ENCODE peak calls at places on chromosomes 11 and 22, in five cellular contexts. One of them, this sample, is unnamed.

GRCh38 chr11:115958089-115959000 is 454.1 kb upstream of the CADM1 start:
- DNase-seq in esophagus muscularis mucosa: no peak
- DNase-seq in breast epithelium: no peak
- DNase-seq in body of pancreas: no peak
- DNase-seq in ovary: no peak
- DNase-seq in this sample: no peak

GRCh38 chr11:14424096-14424495 is 65.1 kb upstream of the RRAS2 start:
- DNase-seq in body of pancreas: no peak
- DNase-seq in esophagus muscularis mucosa: no peak
- DNase-seq in ovary: no peak
- DNase-seq in breast epithelium: no peak
- DNase-seq in this sample: no peak

GRCh38 chr11:4541071-4541470 is 3.9 kb upstream of the OR52M1 start:
- DNase-seq in body of pancreas: no peak
- DNase-seq in breast epithelium: no peak
- DNase-seq in esophagus muscularis mucosa: no peak
- DNase-seq in ovary: no peak
- DNase-seq in this sample: no peak

GRCh38 chr11:12690663-12691062 is 16.4 kb downstream of the TEAD1 start:
- DNase-seq in body of pancreas: no peak
- DNase-seq in breast epithelium: no peak
- DNase-seq in ovary: no peak
- DNase-seq in esophagus muscularis mucosa: no peak
- DNase-seq in this sample: no peak

GRCh38 chr22:49193348-49193747 is 634.3 kb downstream of the BRD1 start:
- DNase-seq in ovary: no peak
- DNase-seq in breast epithelium: no peak
- DNase-seq in body of pancreas: no peak
- DNase-seq in esophagus muscularis mucosa: no peak
- DNase-seq in this sample: no peak

GRCh38 chr11:68684385-68685356 is at the start of gene GAL:
- DNase-seq in breast epithelium: no peak
- DNase-seq in esophagus muscularis mucosa: no peak
- DNase-seq in ovary: no peak
- DNase-seq in body of pancreas: no peak
- DNase-seq in this sample: no peak

GRCh38 chr22:22076937-22077703 is 94.5 kb upstream of the TOP3B start:
- DNase-seq in esophagus muscularis mucosa: no peak
- DNase-seq in breast epithelium: no peak
- DNase-seq in ovary: no peak
- DNase-seq in body of pancreas: no peak
- DNase-seq in this sample: no peak

GRCh38 chr11:100328626-100329340 is 358.3 kb upstream of the ARHGAP42 start:
- DNase-seq in esophagus muscularis mucosa: no peak
- DNase-seq in body of pancreas: no peak
- DNase-seq in breast epithelium: no peak
- DNase-seq in ovary: no peak
- DNase-seq in this sample: no peak

GRCh38 chr22:48353116-48353947 is 1474.3 kb downstream of the BRD1 start:
- DNase-seq in breast epithelium: no peak
- DNase-seq in esophagus muscularis mucosa: no peak
- DNase-seq in body of pancreas: no peak
- DNase-seq in ovary: no peak
- DNase-seq in this sample: no peak

GRCh38 chr11:57700425-57700824 is 11.6 kb downstream of the MED19 start:
- DNase-seq in esophagus muscularis mucosa: no peak
- DNase-seq in ovary: no peak
- DNase-seq in breast epithelium: no peak
- DNase-seq in body of pancreas: no peak
- DNase-seq in this sample: no peak

GRCh38 chr11:8049084-8049483 is 31.9 kb upstream of the TUB start:
- DNase-seq in body of pancreas: no peak
- DNase-seq in ovary: no peak
- DNase-seq in breast epithelium: no peak
- DNase-seq in esophagus muscularis mucosa: no peak
- DNase-seq in this sample: no peak

GRCh38 chr22:43521716-43522115 is 109.9 kb downstream of the MPPED1 start:
- DNase-seq in body of pancreas: no peak
- DNase-seq in esophagus muscularis mucosa: no peak
- DNase-seq in ovary: no peak
- DNase-seq in breast epithelium: no peak
- DNase-seq in this sample: no peak

GRCh38 chr22:22386602-22387385 is 121.7 kb downstream of the ZNF280B start:
- DNase-seq in esophagus muscularis mucosa: peak
- DNase-seq in breast epithelium: no peak
- DNase-seq in ovary: no peak
- DNase-seq in body of pancreas: no peak
- DNase-seq in this sample: no peak

GRCh38 chr11:65575568-65576231 is at the start of gene EHBP1L1:
- DNase-seq in body of pancreas: peak
- DNase-seq in ovary: peak
- DNase-seq in breast epithelium: no peak
- DNase-seq in esophagus muscularis mucosa: no peak
- DNase-seq in this sample: no peak

GRCh38 chr11:61475433-61475832 is 33.1 kb upstream of the LRRC10B start:
- DNase-seq in breast epithelium: no peak
- DNase-seq in ovary: no peak
- DNase-seq in body of pancreas: no peak
- DNase-seq in esophagus muscularis mucosa: no peak
- DNase-seq in this sample: no peak

GRCh38 chr22:22619765-22620414 is 24.5 kb upstream of the GGTLC2 start:
- DNase-seq in esophagus muscularis mucosa: no peak
- DNase-seq in breast epithelium: no peak
- DNase-seq in ovary: no peak
- DNase-seq in body of pancreas: no peak
- DNase-seq in this sample: no peak

GRCh38 chr22:47401976-47402770 is 639.7 kb downstream of the TBC1D22A start:
- DNase-seq in ovary: no peak
- DNase-seq in body of pancreas: no peak
- DNase-seq in breast epithelium: no peak
- DNase-seq in esophagus muscularis mucosa: no peak
- DNase-seq in this sample: no peak

GRCh38 chr11:124934862-124935547 is 842 bp downstream of the HEPACAM start:
- DNase-seq in esophagus muscularis mucosa: peak
- DNase-seq in body of pancreas: no peak
- DNase-seq in breast epithelium: no peak
- DNase-seq in ovary: no peak
- DNase-seq in this sample: peak

GRCh38 chr11:127288926-127289325 is 288.4 kb upstream of the KIRREL3 start:
- DNase-seq in breast epithelium: no peak
- DNase-seq in body of pancreas: no peak
- DNase-seq in esophagus muscularis mucosa: no peak
- DNase-seq in ovary: no peak
- DNase-seq in this sample: no peak

GRCh38 chr22:20591660-20592310 is 84.4 kb downstream of the MED15 start:
- DNase-seq in esophagus muscularis mucosa: no peak
- DNase-seq in breast epithelium: no peak
- DNase-seq in body of pancreas: no peak
- DNase-seq in ovary: no peak
- DNase-seq in this sample: no peak

DNA sequence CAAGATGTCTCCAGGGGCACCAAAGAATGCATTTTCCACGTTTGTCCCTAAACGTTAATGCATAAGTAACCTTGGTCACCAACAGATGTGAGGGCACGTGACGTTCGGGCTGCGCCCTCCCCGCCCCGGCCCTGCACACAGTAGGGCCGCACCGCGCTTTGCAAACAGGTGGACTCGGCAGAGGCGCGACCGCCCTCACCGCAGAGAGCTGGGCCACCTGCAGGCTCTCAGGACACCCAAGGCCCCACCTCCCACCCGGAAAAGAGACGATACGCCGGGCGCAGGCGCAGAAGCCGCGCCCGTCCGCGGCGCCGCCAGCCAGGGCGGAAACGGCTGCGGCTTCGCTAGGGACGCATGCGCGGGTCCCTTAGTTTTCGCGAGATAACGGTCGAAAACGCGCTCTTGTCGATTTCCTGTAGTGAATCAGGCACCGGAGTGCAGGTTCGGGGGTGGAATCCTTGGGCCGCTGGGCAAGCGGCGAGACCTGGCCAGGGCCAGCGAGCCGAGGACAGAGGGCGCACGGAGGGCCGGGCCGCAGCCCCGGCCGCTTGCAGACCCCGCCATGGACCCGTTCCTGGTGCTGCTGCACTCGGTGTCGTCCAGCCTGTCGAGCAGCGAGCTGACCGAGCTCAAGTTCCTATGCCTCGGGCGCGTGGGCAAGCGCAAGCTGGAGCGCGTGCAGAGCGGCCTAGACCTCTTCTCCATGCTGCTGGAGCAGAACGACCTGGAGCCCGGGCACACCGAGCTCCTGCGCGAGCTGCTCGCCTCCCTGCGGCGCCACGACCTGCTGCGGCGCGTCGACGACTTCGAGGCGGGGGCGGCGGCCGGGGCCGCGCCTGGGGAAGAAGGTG is at the start of gene FADD:
- DNase-seq in body of pancreas: peak
- DNase-seq in esophagus muscularis mucosa: peak
- DNase-seq in ovary: peak
- DNase-seq in breast epithelium: peak
- DNase-seq in this sample: peak
- TF ChIP-seq POLR2A in body of pancreas: peak
- TF ChIP-seq POLR2A in esophagus muscularis mucosa: peak
- TF ChIP-seq POLR2A in ovary: no peak
- TF ChIP-seq POLR2A in breast epithelium: peak
- TF ChIP-seq POLR2A in this sample: peak

DNA sequence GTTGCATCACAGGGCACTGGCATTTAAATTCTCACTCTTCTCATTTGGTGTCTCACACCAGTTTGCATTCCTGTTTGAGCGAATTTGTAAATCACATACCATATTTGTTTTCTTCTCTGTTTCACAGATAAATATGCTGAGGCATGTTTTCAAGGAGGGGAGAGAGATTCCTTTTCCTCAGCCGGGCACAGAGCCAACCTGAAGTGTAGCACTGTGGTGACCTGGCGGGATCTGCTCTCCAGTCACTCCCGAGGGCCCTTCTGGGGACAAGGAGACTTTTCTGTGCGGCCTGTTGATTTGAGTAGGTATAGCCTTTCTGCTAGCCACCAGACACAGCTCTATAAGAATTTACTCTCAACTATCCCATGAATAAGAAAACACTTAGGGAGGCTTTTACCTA is 63.5 kb upstream of the FDX1 start:
- DNase-seq in body of pancreas: peak
- DNase-seq in esophagus muscularis mucosa: no peak
- DNase-seq in breast epithelium: peak
- DNase-seq in ovary: peak
- DNase-seq in this sample: no peak
- TF ChIP-seq POLR2A in body of pancreas: no peak
- TF ChIP-seq POLR2A in esophagus muscularis mucosa: no peak
- TF ChIP-seq POLR2A in breast epithelium: no peak
- TF ChIP-seq POLR2A in ovary: no peak
- TF ChIP-seq POLR2A in this sample: no peak

GRCh38 chr22:35742342-35743100 is 24.8 kb downstream of the APOL5 start:
- DNase-seq in body of pancreas: no peak
- DNase-seq in esophagus muscularis mucosa: no peak
- DNase-seq in ovary: no peak
- DNase-seq in breast epithelium: no peak
- DNase-seq in this sample: peak
- TF ChIP-seq POLR2A in body of pancreas: no peak
- TF ChIP-seq POLR2A in esophagus muscularis mucosa: no peak
- TF ChIP-seq POLR2A in ovary: no peak
- TF ChIP-seq POLR2A in breast epithelium: no peak
- TF ChIP-seq POLR2A in this sample: no peak

GRCh38 chr11:47980093-47980906 is at the start of gene PTPRJ:
- DNase-seq in ovary: peak
- DNase-seq in breast epithelium: peak
- DNase-seq in body of pancreas: peak
- DNase-seq in esophagus muscularis mucosa: no peak
- DNase-seq in this sample: peak

GRCh38 chr11:47981667-47982404 is 1.5 kb downstream of the PTPRJ start:
- DNase-seq in breast epithelium: no peak
- DNase-seq in body of pancreas: no peak
- DNase-seq in ovary: no peak
- DNase-seq in esophagus muscularis mucosa: no peak
- DNase-seq in this sample: peak

GRCh38 chr11:47977651-47978050 is 2.7 kb upstream of the PTPRJ start:
- DNase-seq in body of pancreas: no peak
- DNase-seq in breast epithelium: no peak
- DNase-seq in esophagus muscularis mucosa: no peak
- DNase-seq in ovary: no peak
- DNase-seq in this sample: no peak

GRCh38 chr11:47980907-47981621 is 705 bp downstream of the PTPRJ start:
- DNase-seq in esophagus muscularis mucosa: no peak
- DNase-seq in body of pancreas: peak
- DNase-seq in breast epithelium: no peak
- DNase-seq in ovary: peak
- DNase-seq in this sample: no peak

DNA sequence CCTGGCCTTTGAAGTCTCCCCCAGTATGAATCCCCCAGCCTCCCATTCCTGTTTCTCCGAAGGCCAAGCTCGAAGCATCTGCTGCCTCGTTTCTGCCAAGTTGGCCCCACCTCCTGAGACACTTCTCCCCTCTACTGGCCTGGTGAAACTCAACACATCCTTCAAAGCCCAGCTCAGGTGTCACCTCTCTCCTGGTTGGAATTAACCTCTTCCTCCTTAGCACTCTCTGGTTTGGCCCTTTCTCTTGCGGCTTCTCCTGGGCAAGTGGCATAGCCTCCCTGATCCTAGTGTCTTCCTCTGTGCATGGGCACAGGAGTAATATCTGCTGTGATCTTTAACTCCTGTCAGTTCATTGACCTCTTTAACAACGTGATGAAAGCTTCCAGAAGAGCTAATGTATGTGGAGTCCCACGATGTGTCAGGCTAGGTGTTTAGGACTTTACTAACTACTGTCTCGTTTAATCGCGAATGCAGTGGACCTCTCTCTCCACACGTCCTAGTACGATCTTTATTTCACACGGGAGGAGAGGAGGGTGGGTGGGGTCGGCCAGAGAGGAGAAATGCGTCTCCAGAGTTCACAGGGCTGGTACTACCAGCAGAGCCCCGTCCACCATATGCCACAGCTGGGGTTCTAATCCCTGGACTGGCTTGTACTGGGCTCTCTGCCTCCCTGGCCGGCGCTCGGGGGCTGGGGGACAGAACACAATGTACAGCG is 824 bp upstream of the PTPRJ start:
- DNase-seq in breast epithelium: no peak
- DNase-seq in body of pancreas: peak
- DNase-seq in esophagus muscularis mucosa: no peak
- DNase-seq in ovary: no peak
- DNase-seq in this sample: no peak
- TF ChIP-seq POLR2A in breast epithelium: no peak
- TF ChIP-seq POLR2A in body of pancreas: no peak
- TF ChIP-seq POLR2A in esophagus muscularis mucosa: no peak
- TF ChIP-seq POLR2A in ovary: no peak
- TF ChIP-seq POLR2A in this sample: peak

GRCh38 chr22:37777122-37777687 is 30.5 kb upstream of the GCAT start:
- DNase-seq in breast epithelium: peak
- DNase-seq in body of pancreas: peak
- DNase-seq in ovary: peak
- DNase-seq in esophagus muscularis mucosa: no peak
- DNase-seq in this sample: peak

GRCh38 chr22:37775785-37776638 is 31.7 kb upstream of the GCAT start:
- DNase-seq in ovary: no peak
- DNase-seq in esophagus muscularis mucosa: no peak
- DNase-seq in body of pancreas: no peak
- DNase-seq in breast epithelium: no peak
- DNase-seq in this sample: no peak

GRCh38 chr22:37774728-37775127 is 33.0 kb upstream of the GCAT start:
- DNase-seq in body of pancreas: no peak
- DNase-seq in esophagus muscularis mucosa: no peak
- DNase-seq in breast epithelium: no peak
- DNase-seq in ovary: no peak
- DNase-seq in this sample: no peak

GRCh38 chr22:37778370-37779009 is 29.2 kb upstream of the GCAT start:
- DNase-seq in body of pancreas: no peak
- DNase-seq in esophagus muscularis mucosa: no peak
- DNase-seq in ovary: no peak
- DNase-seq in breast epithelium: no peak
- DNase-seq in this sample: no peak

GRCh38 chr22:37776639-37777005 is 31.1 kb upstream of the GCAT start:
- DNase-seq in breast epithelium: no peak
- DNase-seq in esophagus muscularis mucosa: no peak
- DNase-seq in body of pancreas: no peak
- DNase-seq in ovary: no peak
- DNase-seq in this sample: no peak
- TF ChIP-seq POLR2A in breast epithelium: no peak
- TF ChIP-seq POLR2A in esophagus muscularis mucosa: no peak
- TF ChIP-seq POLR2A in body of pancreas: no peak
- TF ChIP-seq POLR2A in ovary: no peak
- TF ChIP-seq POLR2A in this sample: no peak